ENCODE peak calls at places on chromosomes 7 and 10, in six cellular contexts. G is IMR-90, Z is mesendoderm, D is H9, A is H1, J is mesenchymal stem cell. N is an unnamed sample.

GRCh38 chr7:142876236-142876960 is 9.1 kb downstream of the TRPV6 start:
- DNase-seq in G (no peak), Z (no peak), D (no peak), A (no peak), J (no peak), N (no peak)

GRCh38 chr10:122295423-122295947 is 24.4 kb downstream of the BTBD16 start:
- DNase-seq in G (no peak), Z (no peak), D (no peak), A (no peak), J (no peak), N (no peak)

GRCh38 chr7:22361795-22362194 is 4.8 kb upstream of the RAPGEF5 start:
- DNase-seq in G (peak; percentile 2), Z (no peak), D (no peak), A (no peak), J (no peak), N (no peak)

GRCh38 chr7:51123322-51124021 is 193.1 kb downstream of the COBL start:
- DNase-seq in G (peak; percentile 79), Z (no peak), D (no peak), A (peak; percentile 19), J (peak; percentile 38), N (no peak)

GRCh38 chr7:213324-213993 is 21.1 kb downstream of the FAM20C start:
- DNase-seq in G (no peak), Z (no peak), D (no peak), A (no peak), J (no peak), N (no peak)

GRCh38 chr7:30285531-30286284 is 1.3 kb downstream of the ZNRF2 start:
- DNase-seq in G (peak; percentile 46), Z (peak; percentile 48), D (peak; percentile 46), A (peak; percentile 71), J (peak; percentile 68), N (peak; percentile 11)

GRCh38 chr10:118850418-118851061 is 95.8 kb upstream of the CACUL1 start:
- DNase-seq in G (peak; percentile 36), Z (peak; percentile 83), D (peak; percentile 79), A (peak; percentile 92), J (peak; percentile 38), N (peak; percentile 41)

GRCh38 chr10:118036281-118036875 is 10.4 kb downstream of the RAB11FIP2 start:
- DNase-seq in G (no peak), Z (no peak), D (no peak), A (no peak), J (no peak), N (no peak)

GRCh38 chr10:65270969-65271368 is 1654.9 kb upstream of the LRRTM3 start:
- DNase-seq in G (no peak), Z (no peak), D (no peak), A (no peak), J (no peak), N (no peak)

GRCh38 chr7:139734395-139734794 is 43.4 kb downstream of the HIPK2 start:
- DNase-seq in G (peak; percentile 96), Z (no peak), D (no peak), A (no peak), J (peak; percentile 99), N (no peak)

GRCh38 chr10:78604721-78605120 is 464.0 kb upstream of the ZMIZ1 start:
- DNase-seq in G (no peak), Z (no peak), D (peak; percentile 14), A (no peak), J (no peak), N (no peak)

GRCh38 chr7:18693401-18693800 is 197.9 kb downstream of the HDAC9 start:
- DNase-seq in G (peak; percentile 89), Z (peak; percentile 78), D (no peak), A (no peak), J (peak; percentile 79), N (no peak)

GRCh38 chr10:57102234-57102633 is 741.2 kb upstream of the ZWINT start:
- DNase-seq in G (no peak), Z (peak; percentile 95), D (peak; percentile 32), A (no peak), J (no peak), N (no peak)

GRCh38 chr10:91162050-91162494 is 58.4 kb upstream of the PCGF5 start:
- DNase-seq in G (peak; percentile 46), Z (peak; percentile 17), D (no peak), A (no peak), J (peak; percentile 38), N (no peak)

GRCh38 chr7:131942287-131943150 is 386.1 kb upstream of the PODXL start:
- DNase-seq in G (no peak), Z (no peak), D (no peak), A (no peak), J (no peak), N (no peak)

GRCh38 chr7:46283852-46284251 is 362.8 kb upstream of the IGFBP3 start:
- DNase-seq in G (no peak), Z (no peak), D (no peak), A (no peak), J (no peak), N (no peak)

GRCh38 chr10:72875250-72876055 is 18.1 kb upstream of the OIT3 start:
- DNase-seq in G (peak; percentile 43), Z (peak; percentile 47), D (no peak), A (no peak), J (peak; percentile 40), N (no peak)

GRCh38 chr10:111698711-111699110 is 484.9 kb downstream of the GPAM start:
- DNase-seq in G (no peak), Z (no peak), D (no peak), A (no peak), J (no peak), N (no peak)

GRCh38 chr7:159107052-159107892 is 37.4 kb downstream of the VIPR2 start:
- DNase-seq in G (no peak), Z (no peak), D (no peak), A (no peak), J (no peak), N (no peak)

GRCh38 chr7:45696476-45696875 is 122.3 kb downstream of the ADCY1 start:
- DNase-seq in G (no peak), Z (no peak), D (peak; percentile 15), A (peak; percentile 30), J (no peak), N (no peak)

GRCh38 chr7:90250601-90251303 is 5.8 kb downstream of the CFAP69 start:
- DNase-seq in G (peak; percentile 40), Z (peak; percentile 33), D (no peak), A (no peak), J (no peak), N (no peak)

GRCh38 chr10:73553726-73554125 is 37.4 kb downstream of the USP54 start:
- DNase-seq in G (no peak), Z (no peak), D (no peak), A (no peak), J (no peak), N (no peak)

GRCh38 chr7:1898628-1899185 is 228.6 kb downstream of the ELFN1 start:
- DNase-seq in G (no peak), Z (no peak), D (no peak), A (no peak), J (no peak), N (no peak)

GRCh38 chr10:31947144-31947926 is 18.7 kb upstream of the ARHGAP12 start:
- DNase-seq in G (peak; percentile 95), Z (peak; percentile 40), D (no peak), A (no peak), J (peak; percentile 96), N (no peak)

GRCh38 chr7:95766086-95766485 is 6.3 kb upstream of the DYNC1I1 start:
- DNase-seq in G (no peak), Z (no peak), D (no peak), A (no peak), J (no peak), N (no peak)

GRCh38 chr7:135098391-135098790 is 49.5 kb upstream of the TMEM140 start:
- DNase-seq in G (no peak), Z (peak; percentile 85), D (no peak), A (no peak), J (no peak), N (no peak)

GRCh38 chr7:119802147-119802546 is 470.8 kb upstream of the KCND2 start:
- DNase-seq in G (no peak), Z (no peak), D (no peak), A (no peak), J (peak; percentile 44), N (no peak)

GRCh38 chr7:51321961-51322515 is 5.4 kb upstream of the COBL start:
- DNase-seq in G (no peak), Z (no peak), D (no peak), A (peak; percentile 39), J (no peak), N (no peak)

GRCh38 chr7:157035302-157035701 is 24.8 kb upstream of the MNX1 start:
- DNase-seq in G (no peak), Z (no peak), D (no peak), A (no peak), J (no peak), N (no peak)

GRCh38 chr10:8181496-8182174 is 127.1 kb downstream of the GATA3 start:
- DNase-seq in G (no peak), Z (peak; percentile 42), D (no peak), A (no peak), J (no peak), N (no peak)
- H2BK15ac ChIP-seq in G (no peak overlapping the region), Z (no peak overlapping the region), D (no peak overlapping the region), A (no peak overlapping the region), J (no peak overlapping the region), N (no peak overlapping the region)

DNA sequence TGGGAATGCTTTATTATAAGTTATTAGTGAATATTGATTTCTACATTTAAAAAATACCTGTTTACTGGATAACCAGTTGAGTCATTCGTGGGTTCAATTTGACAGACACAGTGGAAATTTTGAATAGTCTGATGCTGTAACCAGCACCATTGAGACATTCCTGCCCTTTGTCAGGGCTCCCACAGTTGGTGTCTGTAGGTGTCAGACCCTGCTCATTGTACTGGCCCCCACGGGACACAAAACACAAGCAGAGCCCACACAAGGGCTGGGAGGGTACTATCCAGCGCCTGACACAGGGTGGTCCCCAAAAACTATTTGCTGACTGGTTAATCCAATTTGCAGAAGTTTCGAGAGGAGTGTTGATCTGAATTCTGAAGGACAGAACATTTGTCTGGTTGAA is 35.9 kb downstream of the EEPD1 start:
- DNase-seq in G (no peak), Z (peak; percentile 76), D (no peak), A (no peak), J (no peak), N (peak; percentile 31)
- H3K4me2 ChIP-seq in G (no peak overlapping the region), Z (no peak overlapping the region), D (no peak overlapping the region), A (no peak overlapping the region), J (no peak overlapping the region), N (no peak overlapping the region)

DNA sequence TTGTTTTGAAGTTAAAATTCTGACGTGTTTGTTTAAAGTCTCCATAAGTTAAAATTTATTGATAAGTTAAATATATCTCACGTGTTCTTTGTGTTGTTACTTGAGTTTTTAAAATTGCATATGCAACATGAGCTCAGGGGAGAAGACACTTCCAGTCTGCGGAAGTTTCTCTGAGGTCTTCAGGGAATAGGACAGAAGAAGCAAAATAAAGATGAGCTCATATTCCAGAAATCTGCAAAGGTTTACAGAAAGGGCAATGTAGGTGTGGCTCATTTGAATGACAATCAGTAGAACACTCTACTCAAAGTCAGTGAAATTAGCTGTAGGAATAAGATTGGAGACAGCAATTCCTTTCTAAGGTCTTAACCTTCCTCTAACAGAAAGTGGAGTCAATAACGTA is 53.7 kb downstream of the CACNA2D1 start:
- DNase-seq in G (no peak), Z (peak; percentile 26), D (no peak), A (no peak), J (no peak), N (no peak)
- H2BK15ac ChIP-seq in G (no peak overlapping the region), Z (no peak overlapping the region), D (no peak overlapping the region), A (no peak overlapping the region), J (no peak overlapping the region), N (no peak overlapping the region)

DNA sequence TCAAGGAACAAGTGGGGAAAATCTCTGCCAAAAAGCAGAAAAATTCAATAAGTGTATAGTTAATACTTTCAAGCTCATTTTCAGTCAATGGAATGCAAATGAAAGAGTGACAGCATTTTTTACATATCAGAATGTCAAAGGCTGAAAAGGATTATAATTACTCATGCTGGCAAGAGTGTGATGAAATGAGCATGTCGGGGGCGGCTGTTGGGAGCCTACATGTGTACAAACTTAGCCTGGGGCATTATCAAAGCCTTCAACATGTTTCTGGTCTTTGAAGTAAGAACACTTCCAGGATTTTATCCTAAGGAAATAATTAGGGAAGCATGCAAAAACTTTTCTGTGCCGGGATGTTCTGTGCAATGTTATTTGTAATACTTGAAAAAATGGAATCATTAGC is 221.7 kb upstream of the LYZL1 start:
- DNase-seq in G (peak; percentile 8), Z (peak; percentile 54), D (no peak), A (no peak), J (peak; percentile 24), N (no peak)
- H3K4me2 ChIP-seq in G (no peak overlapping the region), Z (no peak overlapping the region), D (no peak overlapping the region), A (no peak overlapping the region), J (no peak overlapping the region), N (no peak overlapping the region)